ENCODE peak calls at places on chromosomes 5 and 9, in five cellular contexts. One of them, this sample, is unnamed.

GRCh38 chr9:757246-757881 is 84.1 kb upstream of the DMRT1 start:
- DNase-seq in HEK293T: peak
- DNase-seq in NT2/D1: peak
- DNase-seq in HepG2: peak
- DNase-seq in GM12878: no peak
- DNase-seq in this sample: peak

GRCh38 chr5:173412566-173412965 is 84.4 kb upstream of the STC2 start:
- DNase-seq in HEK293T: no peak
- DNase-seq in NT2/D1: no peak
- DNase-seq in HepG2: no peak
- DNase-seq in GM12878: no peak
- DNase-seq in this sample: no peak

GRCh38 chr5:3386676-3387075 is 209.0 kb upstream of the IRX1 start:
- DNase-seq in HEK293T: no peak
- DNase-seq in NT2/D1: no peak
- DNase-seq in HepG2: no peak
- DNase-seq in GM12878: no peak
- DNase-seq in this sample: no peak

GRCh38 chr5:1113805-1114586 is 2.1 kb upstream of the SLC12A7 start:
- DNase-seq in HEK293T: no peak
- DNase-seq in NT2/D1: no peak
- DNase-seq in HepG2: no peak
- DNase-seq in GM12878: no peak
- DNase-seq in this sample: no peak

GRCh38 chr9:92328225-92328624 is 2.5 kb downstream of the CENPP start:
- DNase-seq in HEK293T: peak
- DNase-seq in NT2/D1: no peak
- DNase-seq in HepG2: peak
- DNase-seq in GM12878: no peak
- DNase-seq in this sample: no peak

GRCh38 chr5:175654346-175654745 is 3.5 kb upstream of the HRH2 start:
- DNase-seq in HEK293T: no peak
- DNase-seq in NT2/D1: no peak
- DNase-seq in HepG2: no peak
- DNase-seq in GM12878: no peak
- DNase-seq in this sample: no peak

GRCh38 chr5:2187687-2188086 is 305.0 kb upstream of the IRX4 start:
- DNase-seq in HEK293T: no peak
- DNase-seq in NT2/D1: no peak
- DNase-seq in HepG2: no peak
- DNase-seq in GM12878: no peak
- DNase-seq in this sample: peak

GRCh38 chr9:129938291-129938979 is 103.2 kb downstream of the USP20 start:
- DNase-seq in HEK293T: no peak
- DNase-seq in NT2/D1: no peak
- DNase-seq in HepG2: no peak
- DNase-seq in GM12878: no peak
- DNase-seq in this sample: no peak

GRCh38 chr9:130991227-130992058 is 17.5 kb upstream of the LAMC3 start:
- DNase-seq in HEK293T: no peak
- DNase-seq in NT2/D1: no peak
- DNase-seq in HepG2: no peak
- DNase-seq in GM12878: no peak
- DNase-seq in this sample: no peak

GRCh38 chr9:78714591-78714990 is 417.7 kb downstream of the PSAT1 start:
- DNase-seq in HEK293T: no peak
- DNase-seq in NT2/D1: no peak
- DNase-seq in HepG2: no peak
- DNase-seq in GM12878: no peak
- DNase-seq in this sample: no peak

GRCh38 chr5:71839049-71839834 is 120.2 kb downstream of the CARTPT start:
- DNase-seq in HEK293T: no peak
- DNase-seq in NT2/D1: no peak
- DNase-seq in HepG2: no peak
- DNase-seq in GM12878: no peak
- DNase-seq in this sample: no peak

GRCh38 chr5:74017112-74017511 is 391.1 kb downstream of the ARHGEF28 start:
- DNase-seq in HEK293T: no peak
- DNase-seq in NT2/D1: no peak
- DNase-seq in HepG2: no peak
- DNase-seq in GM12878: no peak
- DNase-seq in this sample: no peak

GRCh38 chr5:68544656-68545565 is 329.4 kb downstream of the PIK3R1 start:
- DNase-seq in HEK293T: no peak
- DNase-seq in NT2/D1: no peak
- DNase-seq in HepG2: no peak
- DNase-seq in GM12878: no peak
- DNase-seq in this sample: no peak

GRCh38 chr9:14880951-14881465 is 29.2 kb downstream of the FREM1 start:
- DNase-seq in HEK293T: no peak
- DNase-seq in NT2/D1: no peak
- DNase-seq in HepG2: no peak
- DNase-seq in GM12878: no peak
- DNase-seq in this sample: no peak

GRCh38 chr9:73371801-73372200 is 220.1 kb downstream of the ANXA1 start:
- DNase-seq in HEK293T: no peak
- DNase-seq in NT2/D1: no peak
- DNase-seq in HepG2: no peak
- DNase-seq in GM12878: no peak
- DNase-seq in this sample: no peak

GRCh38 chr9:136244116-136244775 is 1.4 kb downstream of the QSOX2 start:
- DNase-seq in HEK293T: no peak
- DNase-seq in NT2/D1: no peak
- DNase-seq in HepG2: peak
- DNase-seq in GM12878: peak
- DNase-seq in this sample: no peak

GRCh38 chr5:102048940-102049339 is 247.1 kb downstream of the SLCO4C1 start:
- DNase-seq in HEK293T: no peak
- DNase-seq in NT2/D1: no peak
- DNase-seq in HepG2: no peak
- DNase-seq in GM12878: no peak
- DNase-seq in this sample: no peak

GRCh38 chr9:100083448-100084144 is 15.2 kb downstream of the ERP44 start:
- DNase-seq in HEK293T: no peak
- DNase-seq in NT2/D1: no peak
- DNase-seq in HepG2: no peak
- DNase-seq in GM12878: no peak
- DNase-seq in this sample: no peak

GRCh38 chr9:98678244-98678842 is 30.4 kb downstream of the GABBR2 start:
- DNase-seq in HEK293T: no peak
- DNase-seq in NT2/D1: peak
- DNase-seq in HepG2: no peak
- DNase-seq in GM12878: no peak
- DNase-seq in this sample: peak

GRCh38 chr5:111746791-111747190 is 10.2 kb downstream of the NREP start:
- DNase-seq in HEK293T: no peak
- DNase-seq in NT2/D1: no peak
- DNase-seq in HepG2: no peak
- DNase-seq in GM12878: no peak
- DNase-seq in this sample: no peak

GRCh38 chr5:82314964-82315728 is 37.0 kb upstream of the RPS23 start:
- DNase-seq in HEK293T: no peak
- DNase-seq in NT2/D1: no peak
- DNase-seq in HepG2: no peak
- DNase-seq in GM12878: no peak
- DNase-seq in this sample: no peak

GRCh38 chr5:76104027-76104426 is 20.8 kb downstream of the SV2C start:
- DNase-seq in HEK293T: peak
- DNase-seq in NT2/D1: no peak
- DNase-seq in HepG2: peak
- DNase-seq in GM12878: no peak
- DNase-seq in this sample: no peak

GRCh38 chr5:149168276-149168675 is 27.0 kb downstream of the ABLIM3 start:
- DNase-seq in HEK293T: no peak
- DNase-seq in NT2/D1: no peak
- DNase-seq in HepG2: no peak
- DNase-seq in GM12878: no peak
- DNase-seq in this sample: no peak

GRCh38 chr5:149166591-149167100 is 25.4 kb downstream of the ABLIM3 start:
- DNase-seq in HEK293T: no peak
- DNase-seq in NT2/D1: no peak
- DNase-seq in HepG2: no peak
- DNase-seq in GM12878: no peak
- DNase-seq in this sample: no peak

GRCh38 chr5:149172261-149172660 is 31.0 kb downstream of the ABLIM3 start:
- DNase-seq in HEK293T: no peak
- DNase-seq in NT2/D1: no peak
- DNase-seq in HepG2: no peak
- DNase-seq in GM12878: no peak
- DNase-seq in this sample: no peak

GRCh38 chr5:149172709-149173505 is 31.6 kb downstream of the ABLIM3 start:
- DNase-seq in HEK293T: no peak
- DNase-seq in NT2/D1: no peak
- DNase-seq in HepG2: peak
- DNase-seq in GM12878: no peak
- DNase-seq in this sample: no peak

GRCh38 chr5:149170292-149170691 is 29.0 kb downstream of the ABLIM3 start:
- DNase-seq in HEK293T: no peak
- DNase-seq in NT2/D1: no peak
- DNase-seq in HepG2: no peak
- DNase-seq in GM12878: no peak
- DNase-seq in this sample: no peak
- TF ChIP-seq SUZ12 in HEK293T: no peak
- TF ChIP-seq SUZ12 in NT2/D1: no peak
- TF ChIP-seq SUZ12 in HepG2: no peak
- TF ChIP-seq SUZ12 in GM12878: no peak
- TF ChIP-seq SUZ12 in this sample: no peak

DNA sequence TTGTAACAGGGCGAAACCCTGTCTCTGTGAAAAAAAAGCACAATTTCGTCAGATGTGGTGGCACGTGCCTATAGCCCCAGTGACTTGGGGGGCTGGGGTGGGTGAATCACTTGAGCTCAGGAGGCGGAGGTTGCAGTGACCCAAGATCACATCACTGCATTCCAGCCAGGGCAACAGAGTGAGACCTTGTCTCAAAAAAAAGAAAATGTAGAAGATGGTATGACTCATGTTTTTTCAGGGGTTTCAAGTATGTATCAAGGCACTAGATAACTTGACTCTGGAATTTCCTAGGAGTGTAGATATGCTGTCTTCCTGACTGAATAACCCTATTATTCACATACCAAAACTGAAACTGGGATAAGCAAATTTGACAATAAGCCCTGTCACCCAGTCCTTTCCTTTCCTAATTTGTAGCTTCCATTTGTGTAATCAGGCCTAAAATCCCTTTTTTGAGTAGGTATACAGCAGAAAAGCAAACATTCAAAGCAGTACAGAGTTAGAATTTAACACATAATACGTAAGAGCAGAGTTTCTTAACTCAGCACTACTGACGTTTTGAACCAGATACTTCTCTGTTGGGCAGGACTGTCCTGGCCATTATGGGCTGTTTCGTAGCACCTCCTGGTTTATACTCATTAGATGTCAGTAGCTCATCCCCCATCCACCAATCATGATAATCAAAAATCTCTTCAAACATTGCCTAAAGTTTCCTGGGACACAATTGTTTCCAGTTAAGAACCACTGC is 17.3 kb upstream of the ANKRD18B start:
- DNase-seq in HEK293T: no peak
- DNase-seq in NT2/D1: no peak
- DNase-seq in HepG2: peak
- DNase-seq in GM12878: no peak
- DNase-seq in this sample: no peak
- TF ChIP-seq SUZ12 in HEK293T: no peak
- TF ChIP-seq SUZ12 in NT2/D1: no peak
- TF ChIP-seq SUZ12 in HepG2: no peak
- TF ChIP-seq SUZ12 in GM12878: no peak
- TF ChIP-seq SUZ12 in this sample: no peak

DNA sequence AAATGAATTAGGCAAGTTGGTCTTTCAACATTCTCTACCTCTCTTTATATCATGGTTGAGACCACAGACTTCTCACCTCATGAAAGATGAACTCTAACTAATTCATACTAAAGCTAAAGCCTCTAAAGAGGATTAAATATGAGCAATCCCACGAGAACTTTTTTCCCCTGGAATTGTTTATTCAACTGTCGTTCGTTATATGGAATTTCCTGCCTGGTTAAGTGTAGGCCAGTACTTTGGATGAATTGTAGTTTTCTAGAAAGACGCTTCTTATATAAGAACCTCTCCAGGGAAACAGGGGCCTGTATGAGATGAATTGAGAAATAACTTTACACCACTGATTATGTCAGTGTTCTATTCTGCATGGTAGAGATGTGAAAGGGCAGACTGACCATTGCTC is 42.9 kb downstream of the PDCD1LG2 start:
- DNase-seq in HEK293T: no peak
- DNase-seq in NT2/D1: no peak
- DNase-seq in HepG2: no peak
- DNase-seq in GM12878: no peak
- DNase-seq in this sample: no peak
- TF ChIP-seq SUZ12 in HEK293T: no peak
- TF ChIP-seq SUZ12 in NT2/D1: no peak
- TF ChIP-seq SUZ12 in HepG2: no peak
- TF ChIP-seq SUZ12 in GM12878: no peak
- TF ChIP-seq SUZ12 in this sample: no peak

GRCh38 chr5:58455966-58456365 is 3.9 kb downstream of the PLK2 start:
- DNase-seq in HEK293T: no peak
- DNase-seq in NT2/D1: no peak
- DNase-seq in HepG2: no peak
- DNase-seq in GM12878: no peak
- DNase-seq in this sample: no peak

GRCh38 chr5:58455495-58455894 is 4.4 kb downstream of the PLK2 start:
- DNase-seq in HEK293T: no peak
- DNase-seq in NT2/D1: no peak
- DNase-seq in HepG2: no peak
- DNase-seq in GM12878: no peak
- DNase-seq in this sample: no peak

GRCh38 chr5:58456486-58456885 is 3.4 kb downstream of the PLK2 start:
- DNase-seq in HEK293T: no peak
- DNase-seq in NT2/D1: no peak
- DNase-seq in HepG2: no peak
- DNase-seq in GM12878: no peak
- DNase-seq in this sample: no peak

GRCh38 chr5:58454025-58454424 is 5.9 kb downstream of the PLK2 start:
- DNase-seq in HEK293T: no peak
- DNase-seq in NT2/D1: no peak
- DNase-seq in HepG2: no peak
- DNase-seq in GM12878: no peak
- DNase-seq in this sample: no peak

DNA sequence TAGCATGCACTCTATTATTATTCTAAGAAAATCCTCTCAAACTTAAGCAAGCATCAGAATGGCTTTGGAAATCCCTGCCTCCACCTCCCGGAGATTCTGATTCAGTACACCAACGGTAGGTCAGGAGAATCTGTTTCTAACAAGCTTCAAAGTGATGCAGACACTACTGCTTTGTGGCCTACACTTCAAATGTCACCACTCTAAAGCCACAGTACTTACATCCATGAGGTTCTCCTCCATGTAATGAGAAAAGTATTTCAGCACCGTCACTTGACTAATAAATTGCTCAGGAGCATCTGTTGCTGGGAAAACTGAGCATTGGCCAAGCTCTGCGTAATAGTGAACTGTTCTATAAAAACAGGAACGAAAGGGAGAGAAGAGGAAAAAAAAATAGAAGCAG is 4.8 kb downstream of the PLK2 start:
- DNase-seq in HEK293T: no peak
- DNase-seq in NT2/D1: no peak
- DNase-seq in HepG2: no peak
- DNase-seq in GM12878: no peak
- DNase-seq in this sample: no peak
- TF ChIP-seq SUZ12 in HEK293T: no peak
- TF ChIP-seq SUZ12 in NT2/D1: no peak
- TF ChIP-seq SUZ12 in HepG2: no peak
- TF ChIP-seq SUZ12 in GM12878: no peak
- TF ChIP-seq SUZ12 in this sample: no peak